ENCODE peak calls at places on chromosomes 16 and 17, in nine cellular contexts. C is adrenal gland, G is esophagus squamous epithelium, I is mesendoderm, Q is PC-9, J is GM23248, U is endodermal cell, X is ovary, V is body of pancreas. H is an unnamed sample.

GRCh38 chr16:66714659-66715307 is 18.2 kb upstream of the CMTM4 start:
- DNase-seq in J (no peak), V (no peak), I (no peak), C (no peak), G (no peak), U (no peak), X (no peak), Q (no peak), H (peak; percentile 93)

GRCh38 chr17:80083136-80083661 is 18.2 kb upstream of the GAA start:
- DNase-seq in I (no peak), C (no peak), Q (no peak), J (no peak), X (no peak), G (no peak), U (no peak), V (no peak), H (no peak)

GRCh38 chr17:77505460-77505769 is 364.6 kb downstream of the SEC14L1 start:
- DNase-seq in U (no peak), X (no peak), Q (no peak), G (no peak), V (no peak), J (no peak), I (no peak), C (no peak), H (no peak)

GRCh38 chr16:85125570-85126382 is 13.5 kb upstream of the CIBAR2 start:
- DNase-seq in Q (no peak), U (no peak), V (no peak), X (no peak), G (no peak), C (no peak), I (no peak), J (no peak), H (no peak)

GRCh38 chr16:3712830-3713476 is 4.4 kb downstream of the TRAP1 start:
- DNase-seq in U (no peak), G (no peak), I (peak; percentile 36), V (peak; percentile 54), X (no peak), J (no peak), Q (no peak), C (no peak), H (no peak)

GRCh38 chr17:50191070-50192045 is 10.1 kb downstream of the COL1A1 start:
- DNase-seq in X (no peak), V (no peak), J (peak; percentile 71), I (no peak), C (no peak), Q (no peak), U (no peak), G (no peak), H (no peak)

GRCh38 chr16:30843501-30843900 is 50.4 kb downstream of the BCL7C start:
- DNase-seq in C (no peak), J (no peak), I (no peak), V (no peak), Q (no peak), X (no peak), G (no peak), U (no peak), H (no peak)

GRCh38 chr17:12959441-12959840 is 58.4 kb downstream of the ELAC2 start:
- DNase-seq in U (no peak), I (no peak), C (no peak), V (no peak), G (no peak), Q (no peak), X (no peak), J (peak; percentile 68), H (no peak)

GRCh38 chr17:3715296-3715695 is 8.4 kb upstream of the HASPIN start:
- DNase-seq in X (no peak), J (no peak), V (no peak), C (no peak), I (no peak), U (no peak), Q (no peak), G (no peak), H (no peak)

GRCh38 chr17:3722716-3723115 is 987 bp upstream of the HASPIN start:
- DNase-seq in U (no peak), V (no peak), Q (no peak), X (no peak), I (no peak), C (no peak), G (no peak), J (peak; percentile 41), H (no peak)

GRCh38 chr17:3723188-3723555 is 531 bp upstream of the HASPIN start:
- DNase-seq in X (no peak), V (no peak), I (no peak), Q (no peak), G (no peak), J (no peak), U (no peak), C (no peak), H (no peak)

GRCh38 chr17:3718251-3718650 is 5.5 kb upstream of the HASPIN start:
- DNase-seq in X (no peak), V (no peak), G (no peak), U (no peak), I (no peak), J (no peak), C (no peak), Q (no peak), H (no peak)

GRCh38 chr17:3719265-3719664 is 4.4 kb upstream of the HASPIN start:
- DNase-seq in G (no peak), Q (no peak), C (no peak), X (no peak), J (peak; percentile 24), I (no peak), V (no peak), U (no peak), H (no peak)
- H3K27ac ChIP-seq in G (peak overlapping the region; percentile 58), Q (peak overlapping the region; percentile 84), C (peak overlapping the region; percentile 89), X (no peak overlapping the region), J (peak overlapping the region; percentile 59), I (no peak overlapping the region), V (no peak overlapping the region), U (no peak overlapping the region), H (no peak overlapping the region)

GRCh38 chr17:81306898-81307510 is 11.9 kb upstream of the SLC38A10 start:
- DNase-seq in J (no peak), U (no peak), V (no peak), C (no peak), X (no peak), I (no peak), G (no peak), Q (no peak), H (peak; percentile 59)

GRCh38 chr17:81306491-81306890 is 11.4 kb upstream of the SLC38A10 start:
- DNase-seq in Q (no peak), G (no peak), X (no peak), C (no peak), U (no peak), J (no peak), I (no peak), V (no peak), H (no peak)

GRCh38 chr17:81309140-81309858 is 14.2 kb upstream of the SLC38A10 start:
- DNase-seq in J (peak; percentile 88), C (peak; percentile 93), I (peak; percentile 90), Q (peak; percentile 76), X (no peak), U (peak; percentile 92), V (peak; percentile 91), G (no peak), H (peak; percentile 96)

GRCh38 chr17:81308161-81308560 is 13.1 kb upstream of the SLC38A10 start:
- DNase-seq in V (no peak), Q (no peak), C (no peak), J (no peak), I (no peak), X (no peak), G (no peak), U (no peak), H (peak; percentile 22)

DNA sequence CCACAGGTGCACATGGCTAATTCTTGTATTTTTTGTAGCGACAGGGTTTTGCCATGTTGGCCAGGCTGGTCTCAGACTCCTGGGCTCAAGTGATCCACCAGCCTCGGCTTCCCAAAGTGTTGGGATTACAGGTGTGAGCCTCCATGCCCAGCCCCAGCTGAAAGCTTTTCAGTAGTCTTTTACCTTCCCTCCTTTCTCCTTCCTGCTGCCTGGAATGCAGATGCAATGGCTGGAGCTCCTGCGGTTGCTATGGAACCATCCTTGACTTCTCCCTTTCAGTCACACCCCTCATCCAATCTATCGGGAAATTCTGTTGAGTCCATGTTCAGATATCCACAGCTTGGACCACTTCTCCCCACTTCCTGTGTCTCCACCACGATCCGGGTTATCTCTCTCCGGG is 12.5 kb upstream of the SLC38A10 start:
- DNase-seq in G (no peak), X (no peak), Q (no peak), C (no peak), J (no peak), I (no peak), V (no peak), U (no peak), H (no peak)
- H3K4me1 ChIP-seq in G (peaks cover 15% of the 10 kb centered on the region), X (no peaks in the 10 kb centered on the region), Q (peaks cover 11% of the 10 kb centered on the region), C (peaks cover 9% of the 10 kb centered on the region), J (no peaks in the 10 kb centered on the region), I (peaks cover 2% of the 10 kb centered on the region), V (peaks cover 21% of the 10 kb centered on the region), U (peaks cover 8% of the 10 kb centered on the region), H (peaks cover 63% of the 10 kb centered on the region)

GRCh38 chr17:62147284-62147683 is 82.2 kb upstream of the MED13 start:
- DNase-seq in J (no peak), U (no peak), X (no peak), C (no peak), Q (no peak), V (no peak), G (no peak), I (no peak), H (no peak)

GRCh38 chr17:62149961-62150360 is 84.9 kb upstream of the MED13 start:
- DNase-seq in V (no peak), X (no peak), J (no peak), C (no peak), U (peak; percentile 7), G (no peak), I (no peak), Q (no peak), H (no peak)

GRCh38 chr17:62150471-62150870 is 85.4 kb upstream of the MED13 start:
- DNase-seq in J (no peak), Q (no peak), U (peak; percentile 13), I (no peak), X (no peak), G (no peak), V (no peak), C (no peak), H (no peak)
- H3K27ac ChIP-seq in J (no peak overlapping the region), Q (no peak overlapping the region), U (no peak overlapping the region), I (no peak overlapping the region), X (no peak overlapping the region), G (no peak overlapping the region), V (no peak overlapping the region), C (no peak overlapping the region), H (no peak overlapping the region)

GRCh38 chr17:5703736-5704135 is 119.4 kb upstream of the NLRP1 start:
- DNase-seq in U (peak; percentile 57), X (no peak), I (peak; percentile 61), C (no peak), J (no peak), Q (no peak), V (no peak), G (no peak), H (no peak)

GRCh38 chr17:5705081-5705875 is 121.0 kb upstream of the NLRP1 start:
- DNase-seq in U (peak; percentile 94), C (no peak), G (no peak), J (peak; percentile 19), Q (no peak), V (no peak), I (peak; percentile 84), X (no peak), H (peak; percentile 7)

GRCh38 chr17:5707482-5707881 is 123.2 kb upstream of the NLRP1 start:
- DNase-seq in G (no peak), J (no peak), Q (no peak), I (no peak), U (peak; percentile 21), X (no peak), V (no peak), C (no peak), H (no peak)

GRCh38 chr17:5706835-5707234 is 122.5 kb upstream of the NLRP1 start:
- DNase-seq in J (peak; percentile 74), I (peak; percentile 86), X (peak; percentile 75), V (peak; percentile 49), C (peak; percentile 58), G (no peak), U (peak; percentile 97), Q (no peak), H (peak; percentile 45)

GRCh38 chr17:5705876-5706420 is 121.6 kb upstream of the NLRP1 start:
- DNase-seq in C (no peak), I (no peak), G (no peak), X (no peak), V (no peak), U (peak; percentile 43), Q (no peak), J (no peak), H (no peak)
- H3K4me1 ChIP-seq in C (no peaks in the 10 kb centered on the region), I (peaks cover 8% of the 10 kb centered on the region), G (no peaks in the 10 kb centered on the region), X (no peaks in the 10 kb centered on the region), V (no peaks in the 10 kb centered on the region), U (peaks cover 10% of the 10 kb centered on the region), Q (no peaks in the 10 kb centered on the region), J (no peaks in the 10 kb centered on the region), H (no peaks in the 10 kb centered on the region)